ENCODE peak calls at places on chromosomes 6 and 20, in seven cellular contexts. J is OCI-LY7, D is body of pancreas, H is left ventricle myocardium inferior, Y is psoas muscle, M is AG04450, P is astrocyte. X is an unnamed sample.

GRCh38 chr6:161547617-161548016 is 273.8 kb upstream of the AGPAT4 start:
- DNase-seq in J (no peak), D (no peak), H (no peak), Y (no peak), M (no peak), P (peak), X (no peak)

GRCh38 chr6:34911822-34912221 is 22.8 kb downstream of the ANKS1A start:
- DNase-seq in J (no peak), D (no peak), H (no peak), Y (no peak), M (no peak), P (no peak), X (no peak)

GRCh38 chr6:36973190-36973589 is 12.8 kb downstream of the MTCH1 start:
- DNase-seq in J (no peak), D (no peak), H (no peak), Y (no peak), M (no peak), P (no peak), X (no peak)

GRCh38 chr6:21984135-21984534 is 312.7 kb downstream of the PRL start:
- DNase-seq in J (no peak), D (no peak), H (no peak), Y (no peak), M (no peak), P (no peak), X (no peak)

GRCh38 chr6:168408504-168409136 is 32.4 kb upstream of the SMOC2 start:
- DNase-seq in J (no peak), D (no peak), H (no peak), Y (no peak), M (no peak), P (no peak), X (no peak)

GRCh38 chr6:145818796-145819195 is 4.2 kb upstream of the FBXO30 start:
- DNase-seq in J (no peak), D (no peak), H (no peak), Y (no peak), M (no peak), P (no peak), X (no peak)

GRCh38 chr20:13101276-13101675 is 92.5 kb downstream of the SPTLC3 start:
- DNase-seq in J (no peak), D (no peak), H (no peak), Y (no peak), M (no peak), P (peak), X (no peak)

GRCh38 chr6:144265390-144265789 is 19.7 kb upstream of the UTRN start:
- DNase-seq in J (peak), D (peak), H (no peak), Y (no peak), M (no peak), P (peak), X (peak)

GRCh38 chr6:90369024-90369519 is 72.4 kb upstream of the BACH2 start:
- DNase-seq in J (no peak), D (peak), H (peak), Y (peak), M (peak), P (peak), X (peak)

GRCh38 chr6:37319856-37320255 is 33.9 kb upstream of the RNF8 start:
- DNase-seq in J (no peak), D (no peak), H (no peak), Y (no peak), M (no peak), P (no peak), X (no peak)

GRCh38 chr6:168035661-168036616 is 38.5 kb downstream of the KIF25 start:
- DNase-seq in J (no peak), D (no peak), H (no peak), Y (no peak), M (no peak), P (peak), X (no peak)

GRCh38 chr6:119348308-119349040 is 1.1 kb downstream of the MAN1A1 start:
- DNase-seq in J (peak), D (peak), H (peak), Y (peak), M (no peak), P (peak), X (peak)

GRCh38 chr20:19820520-19821211 is 62.6 kb downstream of the RIN2 start:
- DNase-seq in J (no peak), D (no peak), H (no peak), Y (no peak), M (no peak), P (no peak), X (no peak)

GRCh38 chr6:41585605-41586004 is 39.4 kb downstream of the FOXP4 start:
- DNase-seq in J (no peak), D (no peak), H (no peak), Y (no peak), M (no peak), P (no peak), X (no peak)

GRCh38 chr6:41586564-41586963 is 40.4 kb downstream of the FOXP4 start:
- DNase-seq in J (no peak), D (no peak), H (no peak), Y (no peak), M (no peak), P (no peak), X (no peak)

GRCh38 chr6:41588083-41588482 is 41.9 kb downstream of the FOXP4 start:
- DNase-seq in J (no peak), D (no peak), H (no peak), Y (no peak), M (no peak), P (no peak), X (no peak)

GRCh38 chr6:41589223-41589622 is 43.0 kb downstream of the FOXP4 start:
- DNase-seq in J (no peak), D (no peak), H (no peak), Y (no peak), M (no peak), P (no peak), X (no peak)

DNA sequence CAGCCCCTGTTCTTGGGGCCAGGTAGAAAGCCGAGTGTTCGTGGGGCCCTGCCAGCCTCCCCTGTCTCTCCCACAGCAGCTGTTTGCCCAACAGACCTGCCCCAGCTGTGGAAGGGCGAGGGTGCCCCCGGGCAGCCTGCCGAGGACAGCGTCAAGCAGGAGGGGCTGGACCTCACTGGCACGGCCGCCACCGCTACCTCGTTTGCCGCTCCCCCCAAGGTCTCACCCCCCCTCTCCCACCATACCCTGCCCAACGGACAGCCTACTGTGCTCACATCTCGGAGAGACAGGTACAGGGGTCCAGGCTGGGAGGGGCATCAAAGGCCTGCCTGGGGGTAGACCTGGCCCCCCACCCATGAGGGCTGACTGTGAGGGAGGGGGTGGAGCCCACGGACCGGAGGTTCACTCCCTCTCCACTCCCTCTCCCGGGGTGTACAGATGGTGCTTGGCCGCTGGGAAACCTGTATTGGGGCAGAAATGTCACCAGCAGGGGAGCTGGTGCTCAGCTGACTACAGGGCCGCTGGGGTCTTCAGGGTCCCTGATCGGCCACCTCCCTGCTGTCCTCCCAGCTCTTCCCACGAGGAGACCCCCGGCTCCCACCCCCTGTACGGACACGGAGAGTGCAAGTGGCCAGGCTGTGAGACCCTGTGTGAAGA is 41.2 kb downstream of the FOXP4 start:
- DNase-seq in J (no peak), D (peak), H (no peak), Y (no peak), M (no peak), P (no peak), X (no peak)
- TF ChIP-seq CTCF in J (no peak), D (no peak), H (no peak), Y (no peak), M (no peak), P (no peak), X (no peak)

DNA sequence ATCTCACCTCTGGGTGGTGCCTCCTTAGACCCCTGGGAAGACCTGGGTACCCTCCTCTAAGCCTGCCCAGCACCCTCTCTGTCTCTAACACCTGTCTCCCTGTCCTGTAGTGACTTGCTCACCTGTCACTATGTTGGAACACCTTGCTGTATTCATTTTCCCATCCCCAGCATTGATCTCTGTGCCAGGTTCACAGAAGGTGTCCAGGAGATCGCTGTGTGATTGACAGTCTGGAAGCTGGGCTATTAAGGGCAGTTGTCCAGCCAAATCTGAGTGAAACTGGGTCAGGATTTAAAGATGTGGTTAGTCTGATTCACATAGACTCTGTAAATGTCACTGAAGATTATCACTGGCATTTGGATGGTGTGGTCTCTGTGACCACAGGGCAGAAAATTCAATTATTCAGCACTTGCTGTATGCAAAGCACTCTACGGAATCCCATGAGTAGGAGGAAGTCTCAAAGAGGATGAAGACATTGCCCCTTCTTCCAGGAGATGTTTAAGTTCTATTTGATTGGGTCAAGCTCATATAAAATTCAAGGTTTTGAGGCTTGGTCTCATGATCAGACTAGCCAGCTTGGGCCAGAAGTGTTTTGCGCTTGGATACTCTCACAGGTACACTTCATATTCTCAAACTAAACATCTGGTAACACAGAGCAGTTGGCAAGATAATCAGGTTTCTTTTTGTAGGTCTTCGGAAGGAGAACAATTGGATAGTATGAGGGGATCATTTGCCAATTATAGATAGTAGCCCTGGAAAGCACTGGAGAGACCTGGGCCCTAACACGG is 57.8 kb upstream of the TAGAP start:
- DNase-seq in J (no peak), D (no peak), H (no peak), Y (no peak), M (no peak), P (no peak), X (no peak)
- TF ChIP-seq CTCF in J (no peak), D (no peak), H (no peak), Y (no peak), M (no peak), P (no peak), X (no peak)

GRCh38 chr6:79330723-79331122 is 96.2 kb upstream of the HMGN3 start:
- DNase-seq in J (no peak), D (no peak), H (no peak), Y (no peak), M (no peak), P (peak), X (no peak)
- TF ChIP-seq CTCF in J (no peak), D (no peak), H (no peak), Y (no peak), M (no peak), P (no peak), X (no peak)

DNA sequence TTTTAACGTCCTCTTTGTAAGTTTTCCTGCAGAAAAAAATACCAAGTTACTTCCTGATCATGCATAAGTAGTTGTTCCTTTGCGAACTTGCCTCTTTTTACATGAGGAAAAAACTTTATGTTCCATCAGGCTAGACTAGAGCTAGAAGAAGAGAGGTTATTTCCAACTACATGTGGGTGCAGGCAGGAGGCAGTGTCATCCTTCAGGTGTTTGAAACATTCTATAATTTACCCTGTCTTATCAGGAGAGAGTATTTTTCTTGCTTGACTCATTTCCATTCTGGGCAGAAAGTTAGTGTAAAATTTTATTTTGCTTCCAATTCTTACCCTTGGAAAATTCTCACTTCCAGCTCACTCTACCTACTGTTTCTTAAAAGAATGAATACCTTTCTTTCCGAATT is 28.5 kb upstream of the EPHA7 start:
- DNase-seq in J (no peak), D (no peak), H (no peak), Y (no peak), M (no peak), P (no peak), X (no peak)
- TF ChIP-seq CTCF in J (no peak), D (no peak), H (no peak), Y (no peak), M (no peak), P (no peak), X (no peak)

DNA sequence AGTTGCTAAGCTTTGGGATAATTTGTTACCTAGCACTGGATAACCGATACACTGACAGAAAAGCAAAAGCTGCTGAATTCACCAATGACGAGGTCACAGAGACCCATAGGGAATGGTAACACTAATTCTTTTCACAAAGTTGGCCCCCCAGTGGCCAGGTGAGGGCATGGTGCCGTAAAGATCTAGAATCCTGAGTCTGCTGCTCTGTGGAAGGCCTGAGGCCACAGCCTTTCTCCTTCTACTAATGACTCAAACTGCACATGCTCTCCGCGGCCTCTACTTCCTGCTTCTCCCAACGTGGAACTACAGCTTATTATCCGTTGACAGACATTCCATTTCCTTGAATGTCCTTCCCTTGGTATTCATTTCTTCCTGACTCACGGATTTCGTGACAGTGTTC is 127.1 kb downstream of the OPRM1 start:
- DNase-seq in J (peak), D (no peak), H (no peak), Y (no peak), M (no peak), P (no peak), X (no peak)
- TF ChIP-seq CTCF in J (peak), D (no peak), H (no peak), Y (no peak), M (no peak), P (no peak), X (no peak)

DNA sequence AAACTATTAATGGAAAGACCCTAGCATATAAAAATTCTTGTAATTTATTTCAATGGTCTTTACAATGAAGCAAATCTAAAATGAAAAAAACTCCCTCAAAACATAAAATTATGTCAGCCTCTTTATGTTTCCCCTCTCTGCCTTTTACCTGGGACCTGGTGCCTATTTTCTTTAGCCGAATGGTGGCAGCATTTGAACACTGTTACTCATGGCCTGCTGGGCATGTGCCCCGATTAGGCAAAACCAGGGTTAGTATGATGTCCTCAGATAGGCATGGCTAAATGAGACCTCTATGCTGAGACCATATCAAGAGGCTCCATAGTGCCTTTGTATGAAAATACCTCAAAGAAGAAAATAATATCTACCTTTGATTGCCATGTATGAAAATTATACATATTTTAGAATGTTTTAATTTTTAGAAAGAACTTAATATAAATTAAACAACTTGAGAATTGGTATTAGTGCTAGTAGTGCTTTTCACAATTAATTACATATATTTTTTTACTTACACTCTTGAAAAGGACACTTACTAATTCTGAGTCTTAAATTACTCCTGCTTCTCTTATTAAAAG is 22.5 kb upstream of the C6orf58 start:
- DNase-seq in J (peak), D (peak), H (no peak), Y (no peak), M (no peak), P (peak), X (no peak)
- TF ChIP-seq CTCF in J (peak), D (no peak), H (peak), Y (peak), M (peak), P (peak), X (peak)

DNA sequence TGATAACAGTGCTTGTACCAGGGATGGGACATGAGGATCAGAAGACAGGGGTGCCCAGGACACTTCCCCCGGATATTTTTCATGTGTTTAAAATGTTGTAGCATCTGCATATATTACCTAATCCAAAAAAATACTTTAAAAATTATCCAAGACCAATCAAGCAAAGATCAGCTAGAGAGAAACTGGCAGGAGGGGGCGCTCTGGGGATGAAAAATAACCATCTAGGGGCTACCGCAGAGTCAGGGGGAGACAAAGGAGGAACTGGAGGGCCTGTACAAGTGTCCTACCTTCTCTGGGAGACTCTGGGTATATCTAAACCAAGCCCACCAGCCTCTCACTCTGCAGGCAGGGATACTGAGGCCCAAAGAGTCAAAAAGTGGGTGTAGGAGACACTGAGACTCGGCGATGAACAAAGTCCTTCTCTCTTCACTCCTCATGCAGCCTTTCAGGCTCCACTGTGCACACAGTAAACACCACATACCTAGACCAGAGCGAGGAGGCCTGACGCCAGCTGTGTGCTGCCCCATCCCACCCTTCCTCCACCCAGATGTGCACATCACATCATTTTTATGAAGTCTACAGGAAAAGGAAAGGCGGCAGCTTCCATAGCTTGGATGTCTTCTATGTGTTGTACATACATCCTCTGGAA is 9.8 kb downstream of the RIMS4 start:
- DNase-seq in J (peak), D (no peak), H (no peak), Y (no peak), M (no peak), P (no peak), X (no peak)
- TF ChIP-seq CTCF in J (peak), D (no peak), H (peak), Y (no peak), M (peak), P (no peak), X (no peak)

GRCh38 chr20:64051532-64052325 is 2.3 kb upstream of the SOX18 start:
- DNase-seq in J (no peak), D (peak), H (peak), Y (peak), M (no peak), P (no peak), X (no peak)

GRCh38 chr20:64049060-64049886 is at the start of gene SOX18:
- DNase-seq in J (no peak), D (no peak), H (peak), Y (no peak), M (no peak), P (no peak), X (peak)

GRCh38 chr20:64051033-64051452 is 1.6 kb upstream of the SOX18 start:
- DNase-seq in J (no peak), D (no peak), H (no peak), Y (no peak), M (no peak), P (no peak), X (no peak)

GRCh38 chr20:64049887-64050260 is 435 bp upstream of the SOX18 start:
- DNase-seq in J (no peak), D (no peak), H (peak), Y (no peak), M (no peak), P (no peak), X (no peak)

DNA sequence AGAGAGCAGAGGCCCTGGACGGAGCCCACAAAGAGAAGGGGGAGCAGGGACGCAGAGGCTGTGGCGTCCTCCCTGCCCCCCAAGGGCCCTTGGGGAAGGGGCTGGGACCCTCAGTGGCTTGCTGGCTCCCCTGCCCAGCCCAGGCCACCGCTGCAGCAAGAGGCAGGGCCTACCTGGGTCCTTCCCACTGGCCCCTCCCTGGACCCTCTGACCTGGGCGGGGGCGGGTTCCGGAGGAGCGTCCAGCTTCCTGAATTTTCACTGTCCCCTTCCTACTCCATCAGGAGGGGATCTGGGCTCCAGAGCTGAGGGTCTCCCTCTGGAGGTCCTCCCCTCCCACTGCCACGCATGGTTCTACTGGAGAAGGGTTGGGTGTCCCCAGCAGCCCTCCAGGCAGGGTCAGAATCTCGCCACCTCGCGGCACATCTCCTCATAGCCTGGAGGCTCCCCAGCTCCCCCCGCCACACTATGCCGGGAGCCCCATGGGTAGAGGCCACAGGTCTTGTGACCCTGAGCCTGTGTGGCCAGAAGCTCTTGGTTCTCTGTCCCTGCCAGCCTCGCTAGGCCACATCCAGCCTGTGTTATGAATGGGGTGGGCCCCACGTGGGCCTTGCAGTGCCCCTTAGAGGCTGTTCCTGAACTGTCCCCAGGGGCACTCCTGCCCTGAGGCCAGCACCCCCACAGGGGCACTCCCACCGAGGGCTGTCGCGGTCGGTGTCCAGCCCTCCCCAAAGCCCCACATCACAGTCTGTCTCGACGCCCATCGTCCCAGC is 1.0 kb upstream of the SOX18 start:
- DNase-seq in J (no peak), D (no peak), H (no peak), Y (no peak), M (no peak), P (no peak), X (no peak)
- TF ChIP-seq CTCF in J (no peak), D (no peak), H (peak), Y (no peak), M (no peak), P (no peak), X (no peak)

X was measured in GM13976.